ENCODE peak calls at places on chromosomes 7 and 10, in four cellular contexts. G is heart left ventricle, T is upper lobe of left lung, J is heart right ventricle. Y is an unnamed sample.
A peak's percentile ranks its signal among the peaks of the same experiment; 100 is the strongest.

GRCh38 chr10:17237915-17238444 is 9.9 kb downstream of the VIM start:
- ATAC-seq in G (no peak), J (peak; percentile 12), T (no peak), Y (no peak)

GRCh38 chr10:43904831-43905230 is 256.1 kb upstream of the ZNF32 start:
- ATAC-seq in J (peak; percentile 21), G (peak; percentile 29), T (no peak), Y (no peak)

GRCh38 chr10:80487422-80487785 is 33.3 kb downstream of the TSPAN14 start:
- ATAC-seq in T (no peak), G (no peak), J (no peak), Y (no peak)

GRCh38 chr10:86197166-86197790 is 169.3 kb downstream of the GRID1 start:
- ATAC-seq in G (no peak), J (no peak), T (no peak), Y (no peak)

GRCh38 chr7:66913118-66914049 is 7.6 kb upstream of the TMEM248 start:
- ATAC-seq in T (no peak), J (no peak), G (no peak), Y (no peak)

GRCh38 chr10:62540389-62540788 is 166.2 kb downstream of the ZNF365 start:
- ATAC-seq in T (no peak), J (no peak), G (no peak), Y (peak; percentile 47)

GRCh38 chr7:23622469-23622868 is 25.3 kb downstream of the CCDC126 start:
- ATAC-seq in J (peak; percentile 42), T (peak; percentile 75), G (no peak), Y (peak; percentile 46)

GRCh38 chr7:80319461-80319860 is 184.8 kb downstream of the GNAI1 start:
- ATAC-seq in G (no peak), J (no peak), T (no peak), Y (no peak)

GRCh38 chr10:76388321-76388720 is 956.9 kb downstream of the LRMDA start:
- ATAC-seq in G (no peak), T (no peak), J (no peak), Y (no peak)

GRCh38 chr10:93541402-93542357 is 24.8 kb upstream of the FFAR4 start:
- ATAC-seq in T (peak; percentile 67), J (peak; percentile 89), G (peak; percentile 81), Y (peak; percentile 83)

GRCh38 chr10:70481831-70482530 is 3.4 kb downstream of the PALD1 start:
- ATAC-seq in T (peak; percentile 62), J (peak; percentile 77), G (peak; percentile 83), Y (peak; percentile 58)

GRCh38 chr10:60185426-60185825 is 204.2 kb downstream of the ANK3 start:
- ATAC-seq in T (no peak), G (no peak), J (no peak), Y (no peak)

GRCh38 chr10:42551582-42552187 is 86.7 kb downstream of the ZNF33B start:
- ATAC-seq in G (no peak), J (peak; percentile 5), T (no peak), Y (peak; percentile 1)

GRCh38 chr7:55957190-55957589 is 5.5 kb downstream of the MRPS17 start:
- ATAC-seq in T (no peak), J (no peak), G (no peak), Y (no peak)

GRCh38 chr10:31352436-31353226 is 33.6 kb downstream of the ZEB1 start:
- ATAC-seq in J (no peak), G (no peak), T (no peak), Y (no peak)

GRCh38 chr7:93044147-93044810 is 73.5 kb downstream of the SAMD9 start:
- ATAC-seq in J (no peak), T (no peak), G (no peak), Y (no peak)

GRCh38 chr10:33571616-33572015 is 237.1 kb upstream of the NRP1 start:
- ATAC-seq in J (no peak), G (no peak), T (no peak), Y (no peak)

GRCh38 chr10:80530816-80531215 is 6.9 kb upstream of the SH2D4B start:
- ATAC-seq in G (no peak), T (no peak), J (no peak), Y (no peak)

GRCh38 chr7:148962515-148962822 is 65.8 kb downstream of the PDIA4 start:
- ATAC-seq in J (no peak), T (no peak), G (no peak), Y (no peak)

GRCh38 chr7:16357474-16357873 is 63.9 kb downstream of the CRPPA start:
- ATAC-seq in G (no peak), J (no peak), T (no peak), Y (no peak)

GRCh38 chr10:381805-382204 is 246.6 kb downstream of the ZMYND11 start:
- ATAC-seq in J (no peak), G (no peak), T (no peak), Y (no peak)

GRCh38 chr10:102804382-102804781 is 32.8 kb downstream of the CYP17A1 start:
- ATAC-seq in G (no peak), J (no peak), T (no peak), Y (no peak)

GRCh38 chr7:1478480-1478879 is 19.2 kb upstream of the MICALL2 start:
- ATAC-seq in T (no peak), G (no peak), J (no peak), Y (no peak)

GRCh38 chr10:99410876-99411275 is 19.5 kb downstream of the GOT1 start:
- ATAC-seq in J (peak; percentile 41), G (no peak), T (no peak), Y (no peak)

GRCh38 chr10:77888356-77888703 is 38.2 kb downstream of the DLG5 start:
- ATAC-seq in T (no peak), G (no peak), J (no peak), Y (no peak)

GRCh38 chr10:58807631-58808024 is 295.0 kb downstream of the BICC1 start:
- ATAC-seq in G (no peak), J (peak; percentile 89), T (no peak), Y (peak; percentile 83)

GRCh38 chr7:103134866-103135554 is 13.9 kb downstream of the NAPEPLD start:
- ATAC-seq in J (no peak), G (no peak), T (no peak), Y (no peak)

GRCh38 chr10:51327432-51327831 is 253.1 kb downstream of the PRKG1 start:
- ATAC-seq in G (no peak), T (no peak), J (no peak), Y (no peak)

GRCh38 chr10:103933557-103934121 is 15.7 kb upstream of the STN1 start:
- ATAC-seq in J (no peak), T (no peak), G (no peak), Y (no peak)

GRCh38 chr7:128352138-128352537 is 8.4 kb upstream of the RBM28 start:
- ATAC-seq in J (peak; percentile 61), T (peak; percentile 34), G (no peak), Y (peak; percentile 82)

GRCh38 chr10:76032442-76033039 is 601.1 kb downstream of the LRMDA start:
- ATAC-seq in G (no peak), J (no peak), T (no peak), Y (no peak)

GRCh38 chr10:133528845-133529575 is 1.8 kb downstream of the CYP2E1 start:
- ATAC-seq in T (peak; percentile 4), J (peak; percentile 39), G (no peak), Y (no peak)

DNA sequence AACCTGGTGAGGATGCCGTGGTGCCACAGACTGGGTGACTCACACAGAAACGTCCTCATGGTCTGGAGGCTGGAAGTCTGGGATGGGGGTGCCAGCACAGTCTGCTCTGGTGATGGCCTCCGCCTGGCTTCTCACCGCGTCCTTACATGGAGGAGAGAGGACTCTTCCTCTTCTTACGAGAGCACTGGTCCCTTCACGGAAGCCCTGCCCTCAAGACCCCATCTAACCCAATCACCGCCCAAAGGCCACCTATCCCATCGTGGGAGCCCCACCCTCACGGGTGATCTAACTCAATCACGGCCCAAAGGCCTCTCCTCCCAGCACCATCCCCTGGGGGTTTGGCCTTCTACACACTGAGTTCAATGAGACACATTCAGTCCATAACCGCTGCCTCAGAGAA is 137.7 kb downstream of the PTPRN2 start:
- ATAC-seq in G (no peak), J (no peak), T (no peak), Y (no peak)
- H3K9me3 ChIP-seq in G (no peaks in the 10 kb centered on the region), J (no peaks in the 10 kb centered on the region), T (no peaks in the 10 kb centered on the region), Y (no peaks in the 10 kb centered on the region)

GRCh38 chr7:57202274-57202673 is 70.0 kb upstream of the ZNF479 start:
- ATAC-seq in J (no peak), T (no peak), G (no peak), Y (no peak)

GRCh38 chr7:57203161-57203791 is 71.0 kb upstream of the ZNF479 start:
- ATAC-seq in G (no peak), T (no peak), J (no peak), Y (no peak)

GRCh38 chr7:57207836-57208235 is 75.6 kb upstream of the ZNF479 start:
- ATAC-seq in T (no peak), J (no peak), G (no peak), Y (no peak)

GRCh38 chr7:57204411-57204811 is 72.2 kb upstream of the ZNF479 start:
- ATAC-seq in J (no peak), G (no peak), T (no peak), Y (no peak)

DNA sequence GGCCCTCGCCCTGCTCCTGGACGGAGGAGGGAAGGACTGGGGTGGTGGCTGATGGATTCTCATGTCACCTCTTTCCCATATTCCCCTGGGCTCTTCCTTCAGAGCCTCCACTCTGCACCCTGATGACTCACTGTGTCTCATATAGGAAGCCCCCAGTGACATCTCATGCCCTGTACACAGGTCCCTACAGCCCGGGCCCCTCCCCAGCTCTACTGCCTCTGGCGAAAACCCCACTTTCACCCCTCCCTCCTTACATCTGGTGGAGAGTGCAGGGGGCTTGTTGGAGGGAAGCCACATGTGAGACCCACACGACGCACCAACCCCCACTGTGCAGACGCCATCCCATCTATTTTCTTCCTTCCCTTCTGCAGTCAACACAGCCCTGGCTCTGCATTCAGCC is 72.8 kb upstream of the ZNF479 start:
- ATAC-seq in J (no peak), G (no peak), T (no peak), Y (no peak)
- H3K9me3 ChIP-seq in J (peaks cover 23% of the 10 kb centered on the region), G (peaks cover 14% of the 10 kb centered on the region), T (peaks cover 13% of the 10 kb centered on the region), Y (peaks cover 55% of the 10 kb centered on the region)

DNA sequence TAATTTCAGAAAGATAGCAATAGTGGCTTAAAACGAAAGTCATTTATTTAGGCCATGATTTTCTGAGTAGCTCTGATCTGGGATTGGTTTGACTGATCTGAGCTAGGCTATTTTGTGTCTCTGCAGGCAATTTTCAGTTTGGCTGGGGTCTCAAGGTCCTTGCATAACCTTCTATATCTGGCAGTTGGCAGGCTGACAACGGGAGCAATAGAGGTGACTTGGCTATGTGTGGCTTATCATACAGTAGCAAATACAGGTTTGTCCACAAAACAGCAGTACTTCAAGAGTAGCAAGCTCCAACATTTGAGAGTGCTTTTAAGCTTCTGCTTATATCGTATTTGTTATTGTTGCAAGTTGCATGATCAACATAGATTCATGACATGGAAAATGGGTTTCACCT is 1167.3 kb upstream of the CELF2 start:
- ATAC-seq in J (no peak), T (no peak), G (no peak), Y (no peak)
- H3K9me3 ChIP-seq in J (peaks cover 31% of the 10 kb centered on the region), T (peaks cover 12% of the 10 kb centered on the region), G (peaks cover 24% of the 10 kb centered on the region), Y (no peaks in the 10 kb centered on the region)

GRCh38 chr7:85068796-85069195 is 118.1 kb downstream of the SEMA3D start:
- ATAC-seq in G (no peak), T (no peak), J (peak; percentile 83), Y (peak; percentile 72)
- H3K9me3 ChIP-seq in G (no peaks in the 10 kb centered on the region), T (no peaks in the 10 kb centered on the region), J (no peaks in the 10 kb centered on the region), Y (no peaks in the 10 kb centered on the region)

Y was measured in gastroesophageal sphincter.